ENCODE peak calls at places on chromosomes 11 and 22, in four cellular contexts. One of them, this sample, is unnamed.

GRCh38 chr11:124762624-124763155 is 600 bp upstream of the ESAM start:
- DNase-seq in GM13977: no peak
- DNase-seq in endothelial cell: peak; percentile 64
- DNase-seq in breast epithelium: no peak
- DNase-seq in this sample: no peak

GRCh38 chr11:80320226-80320625 is 879.4 kb upstream of the TENM4 start:
- DNase-seq in breast epithelium: no peak
- DNase-seq in endothelial cell: no peak
- DNase-seq in GM13977: no peak
- DNase-seq in this sample: no peak

GRCh38 chr11:1202154-1202775 is 20.6 kb upstream of the MUC5B start:
- DNase-seq in GM13977: no peak
- DNase-seq in endothelial cell: peak; percentile 14
- DNase-seq in breast epithelium: peak; percentile 48
- DNase-seq in this sample: peak; percentile 77

GRCh38 chr11:107307991-107308390 is 149.6 kb downstream of the CWF19L2 start:
- DNase-seq in endothelial cell: no peak
- DNase-seq in breast epithelium: no peak
- DNase-seq in GM13977: no peak
- DNase-seq in this sample: no peak

GRCh38 chr11:82229346-82229745 is 504.3 kb downstream of the FAM181B start:
- DNase-seq in GM13977: peak; percentile 2
- DNase-seq in endothelial cell: no peak
- DNase-seq in breast epithelium: no peak
- DNase-seq in this sample: no peak

GRCh38 chr11:35145249-35145648 is 6.3 kb downstream of the CD44 start:
- DNase-seq in GM13977: peak; percentile 67
- DNase-seq in breast epithelium: no peak
- DNase-seq in endothelial cell: no peak
- DNase-seq in this sample: no peak

GRCh38 chr11:32779131-32779530 is 15.3 kb downstream of the CCDC73 start:
- DNase-seq in endothelial cell: no peak
- DNase-seq in GM13977: no peak
- DNase-seq in breast epithelium: no peak
- DNase-seq in this sample: no peak

GRCh38 chr22:44057411-44057987 is 33.4 kb downstream of the PARVB start:
- DNase-seq in GM13977: no peak
- DNase-seq in endothelial cell: no peak
- DNase-seq in breast epithelium: no peak
- DNase-seq in this sample: no peak

GRCh38 chr11:45816614-45817013 is 11.7 kb downstream of the SLC35C1 start:
- DNase-seq in GM13977: no peak
- DNase-seq in endothelial cell: no peak
- DNase-seq in breast epithelium: no peak
- DNase-seq in this sample: no peak

GRCh38 chr11:1853376-1854131 is 670 bp downstream of the LSP1 start:
- DNase-seq in GM13977: no peak
- DNase-seq in endothelial cell: no peak
- DNase-seq in breast epithelium: no peak
- DNase-seq in this sample: no peak

GRCh38 chr11:106306942-106307341 is 229.5 kb downstream of the AASDHPPT start:
- DNase-seq in GM13977: no peak
- DNase-seq in endothelial cell: no peak
- DNase-seq in breast epithelium: no peak
- DNase-seq in this sample: no peak

GRCh38 chr11:2841411-2842190 is 44.0 kb downstream of the CDKN1C start:
- DNase-seq in GM13977: no peak
- DNase-seq in breast epithelium: no peak
- DNase-seq in endothelial cell: no peak
- DNase-seq in this sample: no peak

GRCh38 chr22:48553119-48553518 is 1274.6 kb downstream of the BRD1 start:
- DNase-seq in breast epithelium: no peak
- DNase-seq in GM13977: no peak
- DNase-seq in endothelial cell: no peak
- DNase-seq in this sample: no peak

GRCh38 chr22:37228106-37229011 is 15.7 kb downstream of the RAC2 start:
- DNase-seq in endothelial cell: no peak
- DNase-seq in GM13977: no peak
- DNase-seq in breast epithelium: no peak
- DNase-seq in this sample: no peak

GRCh38 chr11:78910322-78910721 is 335.7 kb upstream of the NARS2 start:
- DNase-seq in breast epithelium: no peak
- DNase-seq in endothelial cell: no peak
- DNase-seq in GM13977: no peak
- DNase-seq in this sample: no peak

GRCh38 chr11:119764108-119764874 is 35.3 kb upstream of the NECTIN1 start:
- DNase-seq in GM13977: no peak
- DNase-seq in endothelial cell: no peak
- DNase-seq in breast epithelium: no peak
- DNase-seq in this sample: no peak

GRCh38 chr11:87491381-87491780 is 453.6 kb downstream of the TMEM135 start:
- DNase-seq in breast epithelium: no peak
- DNase-seq in GM13977: no peak
- DNase-seq in endothelial cell: no peak
- DNase-seq in this sample: no peak

GRCh38 chr11:130760515-130761125 is 155.7 kb downstream of the SNX19 start:
- DNase-seq in endothelial cell: no peak
- DNase-seq in breast epithelium: no peak
- DNase-seq in GM13977: no peak
- DNase-seq in this sample: no peak

GRCh38 chr11:33959855-33960400 is 68.1 kb upstream of the LMO2 start:
- DNase-seq in GM13977: no peak
- DNase-seq in endothelial cell: no peak
- DNase-seq in breast epithelium: no peak
- DNase-seq in this sample: no peak

GRCh38 chr11:64613648-64614047 is 22.6 kb downstream of the SLC22A12 start:
- DNase-seq in endothelial cell: no peak
- DNase-seq in breast epithelium: no peak
- DNase-seq in GM13977: no peak
- DNase-seq in this sample: no peak

GRCh38 chr22:50603511-50604255 is 3.1 kb downstream of the MAPK8IP2 start:
- DNase-seq in breast epithelium: no peak
- DNase-seq in endothelial cell: no peak
- DNase-seq in GM13977: peak; percentile 42
- DNase-seq in this sample: no peak

GRCh38 chr11:96044747-96045146 is 120.8 kb upstream of the MTMR2 start:
- DNase-seq in breast epithelium: no peak
- DNase-seq in endothelial cell: no peak
- DNase-seq in GM13977: no peak
- DNase-seq in this sample: no peak

GRCh38 chr11:10584071-10584501 is 15.6 kb upstream of the LYVE1 start:
- DNase-seq in breast epithelium: no peak
- DNase-seq in endothelial cell: no peak
- DNase-seq in GM13977: no peak
- DNase-seq in this sample: no peak

GRCh38 chr11:104332110-104332509 is 168.2 kb upstream of the PDGFD start:
- DNase-seq in GM13977: no peak
- DNase-seq in breast epithelium: no peak
- DNase-seq in endothelial cell: peak; percentile 53
- DNase-seq in this sample: no peak
- TF ChIP-seq CTCF in GM13977: peak; percentile 50
- TF ChIP-seq CTCF in breast epithelium: no peak
- TF ChIP-seq CTCF in endothelial cell: peak; percentile 41
- TF ChIP-seq CTCF in this sample: peak; percentile 47

GRCh38 chr22:31637375-31637937 is 24.6 kb downstream of the PISD start:
- DNase-seq in endothelial cell: no peak
- DNase-seq in GM13977: peak; percentile 63
- DNase-seq in breast epithelium: no peak
- DNase-seq in this sample: no peak
- TF ChIP-seq CTCF in endothelial cell: no peak
- TF ChIP-seq CTCF in GM13977: peak; percentile 20
- TF ChIP-seq CTCF in breast epithelium: no peak
- TF ChIP-seq CTCF in this sample: no peak

DNA sequence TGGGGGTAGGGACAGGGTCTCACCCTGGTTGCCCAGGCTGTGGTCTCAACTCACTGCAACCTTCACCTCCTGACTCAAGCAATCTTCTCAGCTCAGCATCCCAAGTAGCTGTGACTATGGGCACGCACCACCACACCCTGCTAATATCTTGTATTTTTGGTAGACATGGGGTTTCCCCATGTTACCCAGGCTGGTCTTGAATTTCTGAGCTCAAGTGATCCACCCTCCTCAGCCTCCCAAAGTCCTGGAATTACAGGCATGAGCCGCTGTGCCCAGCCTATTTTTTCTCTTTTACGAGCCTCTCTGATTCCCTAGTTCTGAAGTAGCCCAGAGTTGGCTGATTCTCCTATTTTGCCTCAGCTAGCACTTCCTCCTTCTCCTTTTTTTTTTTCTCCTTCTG is 83.6 kb downstream of the ZNF280B start:
- DNase-seq in endothelial cell: no peak
- DNase-seq in GM13977: no peak
- DNase-seq in breast epithelium: no peak
- DNase-seq in this sample: no peak
- TF ChIP-seq CTCF in endothelial cell: no peak
- TF ChIP-seq CTCF in GM13977: no peak
- TF ChIP-seq CTCF in breast epithelium: no peak
- TF ChIP-seq CTCF in this sample: no peak

DNA sequence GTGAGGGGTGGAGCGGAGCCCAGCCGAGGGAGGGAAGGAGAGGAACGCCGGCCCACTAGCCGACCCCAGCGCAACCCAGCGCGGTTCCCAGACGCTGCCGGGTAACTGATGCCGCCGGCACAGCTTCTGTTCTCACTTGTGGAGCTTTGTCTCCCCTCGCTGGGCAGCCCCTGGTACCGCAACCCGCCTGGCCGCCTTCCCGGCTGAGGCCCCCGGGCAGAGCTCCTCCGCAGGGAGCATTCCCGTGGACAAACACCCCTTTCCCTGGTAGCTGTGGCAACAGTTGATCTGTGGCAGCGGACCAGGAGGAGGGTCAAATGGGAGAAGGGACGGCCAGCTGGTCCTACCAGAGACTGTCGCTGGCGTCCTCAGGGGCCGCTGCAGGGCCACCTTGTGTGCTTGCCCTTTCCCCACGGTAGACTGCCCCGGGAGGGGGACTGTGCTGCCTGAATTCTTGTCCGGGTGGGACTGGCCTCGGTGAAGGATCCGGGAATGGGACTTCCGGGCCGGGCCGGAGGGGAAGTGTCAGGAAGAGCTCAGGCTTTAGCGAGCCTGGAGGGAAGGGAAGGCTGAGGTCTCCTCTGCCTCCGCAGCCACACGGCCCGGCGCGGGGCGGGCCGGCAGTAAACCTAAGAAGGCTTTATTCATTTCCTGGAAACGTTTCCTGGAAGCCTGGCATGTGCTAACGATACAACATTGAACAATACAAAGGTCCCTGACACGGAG is 468.0 kb downstream of the OPCML start:
- DNase-seq in GM13977: no peak
- DNase-seq in breast epithelium: peak; percentile 72
- DNase-seq in endothelial cell: peak; percentile 92
- DNase-seq in this sample: no peak
- TF ChIP-seq CTCF in GM13977: peak; percentile 26
- TF ChIP-seq CTCF in breast epithelium: peak; percentile 22
- TF ChIP-seq CTCF in endothelial cell: peak; percentile 57
- TF ChIP-seq CTCF in this sample: peak; percentile 97

DNA sequence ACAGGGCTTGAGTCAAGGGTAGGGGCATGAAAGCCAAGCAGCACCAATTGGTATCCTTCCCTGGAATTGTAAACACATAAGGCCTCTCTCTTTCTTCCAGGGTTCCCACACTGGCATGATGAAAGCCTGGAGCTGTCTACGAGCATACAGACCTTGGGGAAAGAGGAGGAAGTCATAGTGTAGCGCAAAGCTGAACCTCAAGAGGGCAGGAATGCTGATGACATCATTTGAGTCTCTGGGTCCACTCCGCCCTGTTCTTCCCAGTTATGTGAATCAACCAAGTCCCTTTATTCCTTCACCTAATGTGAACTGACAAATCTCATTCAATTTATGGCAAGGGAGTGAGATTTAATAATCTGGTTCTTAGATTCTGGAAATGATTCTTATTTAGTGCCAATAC is 266.4 kb upstream of the NCAM1 start:
- DNase-seq in GM13977: no peak
- DNase-seq in endothelial cell: no peak
- DNase-seq in breast epithelium: no peak
- DNase-seq in this sample: no peak
- TF ChIP-seq CTCF in GM13977: no peak
- TF ChIP-seq CTCF in endothelial cell: no peak
- TF ChIP-seq CTCF in breast epithelium: no peak
- TF ChIP-seq CTCF in this sample: no peak

DNA sequence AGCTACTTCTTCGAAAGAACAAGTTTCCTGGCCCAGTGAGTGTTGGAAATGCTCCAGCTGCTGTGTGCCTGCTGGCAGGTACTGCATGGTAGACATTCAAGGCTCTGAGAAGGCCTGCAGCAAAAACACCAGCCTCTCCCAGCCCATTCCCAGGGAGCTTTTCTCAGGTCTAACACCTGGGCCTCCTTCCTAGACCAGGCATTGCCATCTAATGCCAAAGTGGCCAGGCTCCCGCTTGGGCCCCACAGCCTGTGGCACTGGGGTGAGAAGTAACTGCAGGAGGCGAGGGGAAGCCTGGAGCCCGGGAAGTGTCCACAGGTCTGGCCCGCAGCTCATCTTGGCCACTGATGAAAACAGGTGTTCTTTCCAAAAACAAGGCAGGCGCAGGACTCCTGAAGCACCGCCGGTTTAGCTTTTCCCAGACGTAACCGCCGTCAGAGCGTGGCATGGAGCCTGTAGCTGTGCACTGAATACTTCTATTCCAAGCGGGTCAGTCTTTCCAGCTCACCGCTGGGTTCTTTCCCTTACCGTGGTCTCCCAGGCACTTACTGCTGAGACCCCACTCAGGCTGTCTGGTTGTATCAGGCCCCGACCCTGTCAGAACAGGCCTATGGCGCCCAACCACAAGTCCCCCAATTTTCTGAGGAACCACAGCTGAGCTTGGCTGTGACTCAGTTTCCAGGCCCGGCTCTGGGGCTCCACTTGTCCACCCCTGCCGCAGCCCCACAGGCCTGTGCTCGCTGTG is 1.2 kb upstream of the TCIRG1 start:
- DNase-seq in endothelial cell: no peak
- DNase-seq in GM13977: no peak
- DNase-seq in breast epithelium: no peak
- DNase-seq in this sample: no peak
- TF ChIP-seq CTCF in endothelial cell: no peak
- TF ChIP-seq CTCF in GM13977: no peak
- TF ChIP-seq CTCF in breast epithelium: no peak
- TF ChIP-seq CTCF in this sample: no peak

GRCh38 chr22:40890881-40891280 is 29.0 kb upstream of the DNAJB7 start:
- DNase-seq in GM13977: no peak
- DNase-seq in endothelial cell: no peak
- DNase-seq in breast epithelium: no peak
- DNase-seq in this sample: no peak

GRCh38 chr22:40889116-40889515 is 27.2 kb upstream of the DNAJB7 start:
- DNase-seq in GM13977: no peak
- DNase-seq in breast epithelium: no peak
- DNase-seq in endothelial cell: no peak
- DNase-seq in this sample: no peak

GRCh38 chr22:40898850-40899357 is 37.0 kb upstream of the DNAJB7 start:
- DNase-seq in GM13977: peak; percentile 60
- DNase-seq in endothelial cell: no peak
- DNase-seq in breast epithelium: no peak
- DNase-seq in this sample: no peak

DNA sequence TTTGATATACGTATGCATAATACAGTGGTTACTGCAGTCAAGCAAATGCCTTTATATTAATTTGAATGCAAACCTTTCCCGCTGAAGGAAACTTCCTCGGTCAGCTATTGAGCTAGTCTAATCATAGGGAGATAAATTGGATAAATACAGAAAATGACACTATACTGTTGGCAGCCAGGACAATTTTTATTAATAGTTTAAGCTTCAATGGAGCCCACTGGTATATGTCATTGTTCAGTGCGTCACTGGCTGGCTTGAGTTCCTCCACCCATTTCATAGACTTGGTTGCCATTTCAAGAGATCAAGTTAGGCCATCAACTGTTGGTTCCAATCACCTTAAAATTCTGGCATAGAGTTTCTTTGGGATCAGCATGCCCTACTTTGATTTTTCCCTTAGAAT is 32.5 kb upstream of the DNAJB7 start:
- DNase-seq in GM13977: no peak
- DNase-seq in endothelial cell: no peak
- DNase-seq in breast epithelium: no peak
- DNase-seq in this sample: no peak
- TF ChIP-seq CTCF in GM13977: no peak
- TF ChIP-seq CTCF in endothelial cell: no peak
- TF ChIP-seq CTCF in breast epithelium: no peak
- TF ChIP-seq CTCF in this sample: no peak